ENCODE peak calls at places on chromosome 13, in nine cellular contexts. M is PC-9, C is sigmoid colon, R is lung, U is mammary epithelial cell, L is heart right ventricle, W is mucosa of descending colon, A is tibial artery, E is fibroblast of lung. B is an unnamed sample.

GRCh38 chr13:39349391-39349790 is 253.6 kb downstream of the LHFPL6 start:
- DNase-seq in M (no peak), C (no peak), R (no peak), U (no peak), L (no peak), W (no peak), A (no peak), E (no peak), B (no peak)

GRCh38 chr13:48414501-48414900 is 1.6 kb upstream of the LPAR6 start:
- DNase-seq in M (no peak), C (no peak), R (no peak), U (no peak), L (no peak), W (no peak), A (no peak), E (no peak), B (no peak)

GRCh38 chr13:33519561-33520479 is 234.3 kb upstream of the STARD13 start:
- DNase-seq in M (no peak), C (no peak), R (no peak), U (peak; percentile 69), L (no peak), W (no peak), A (no peak), E (peak; percentile 57), B (no peak)

GRCh38 chr13:94300401-94300800 is 179.1 kb downstream of the DCT start:
- DNase-seq in M (no peak), C (no peak), R (no peak), U (no peak), L (no peak), W (no peak), A (no peak), E (no peak), B (no peak)

GRCh38 chr13:42354246-42355117 is 82.5 kb downstream of the AKAP11 start:
- DNase-seq in M (no peak), C (no peak), R (no peak), U (peak; percentile 74), L (no peak), W (no peak), A (no peak), E (peak; percentile 79), B (no peak)

GRCh38 chr13:42066542-42066941 is 18.1 kb downstream of the DGKH start:
- DNase-seq in M (no peak), C (no peak), R (no peak), U (no peak), L (no peak), W (no peak), A (no peak), E (peak; percentile 80), B (no peak)

GRCh38 chr13:93224545-93224944 is 2.1 kb upstream of the GPC6 start:
- DNase-seq in M (peak; percentile 34), C (no peak), R (no peak), U (no peak), L (no peak), W (no peak), A (no peak), E (no peak), B (no peak)

GRCh38 chr13:91986771-91987515 is 588.5 kb downstream of the GPC5 start:
- DNase-seq in M (no peak), C (no peak), R (no peak), U (no peak), L (no peak), W (no peak), A (no peak), E (no peak), B (no peak)

GRCh38 chr13:97781891-97782305 is 171.6 kb upstream of the IPO5 start:
- DNase-seq in M (no peak), C (no peak), R (no peak), U (peak; percentile 59), L (no peak), W (no peak), A (peak; percentile 76), E (no peak), B (no peak)

GRCh38 chr13:51844862-51845573 is at the start of gene TMEM272:
- DNase-seq in M (no peak), C (no peak), R (peak; percentile 42), U (no peak), L (peak; percentile 31), W (peak; percentile 71), A (no peak), E (peak; percentile 30), B (peak; percentile 84)

GRCh38 chr13:30933334-30933681 is 852 bp downstream of the TEX26 start:
- DNase-seq in M (no peak), C (no peak), R (no peak), U (no peak), L (no peak), W (no peak), A (no peak), E (no peak), B (no peak)

GRCh38 chr13:30934803-30935202 is 2.3 kb downstream of the TEX26 start:
- DNase-seq in M (no peak), C (no peak), R (no peak), U (no peak), L (no peak), W (no peak), A (no peak), E (no peak), B (no peak)

GRCh38 chr13:30928971-30929370 is 3.5 kb upstream of the TEX26 start:
- DNase-seq in M (no peak), C (no peak), R (no peak), U (peak; percentile 30), L (no peak), W (no peak), A (no peak), E (no peak), B (no peak)

GRCh38 chr13:30934381-30934780 is 1.9 kb downstream of the TEX26 start:
- DNase-seq in M (no peak), C (no peak), R (no peak), U (no peak), L (no peak), W (no peak), A (no peak), E (no peak), B (no peak)

GRCh38 chr13:30932481-30933333 is at the start of gene TEX26:
- DNase-seq in M (no peak), C (no peak), R (no peak), U (no peak), L (peak; percentile 14), W (no peak), A (no peak), E (peak; percentile 30), B (no peak)
- TF ChIP-seq CTCF in M (no peak), C (no peak), R (no peak), U (no peak), L (no peak), W (no peak), A (no peak), E (no peak), B (no peak)

GRCh38 chr13:40987606-40988280 is 31.4 kb downstream of the ELF1 start:
- DNase-seq in M (no peak), C (no peak), R (no peak), U (no peak), L (no peak), W (no peak), A (no peak), E (peak; percentile 38), B (no peak)
- H3K4me1 ChIP-seq in M (peaks cover 8% of the 10 kb centered on the region), C (peaks cover 58% of the 10 kb centered on the region), R (peaks cover 18% of the 10 kb centered on the region), U (peaks cover 19% of the 10 kb centered on the region), L (peaks cover 63% of the 10 kb centered on the region), W (peaks cover 53% of the 10 kb centered on the region), A (no peaks in the 10 kb centered on the region), E (peaks cover 4% of the 10 kb centered on the region), B (peaks cover 32% of the 10 kb centered on the region)

GRCh38 chr13:20035130-20035529 is 76.6 kb downstream of the ZMYM2 start:
- DNase-seq in M (no peak), C (no peak), R (no peak), U (no peak), L (no peak), W (no peak), A (no peak), E (peak; percentile 12), B (no peak)
- TF ChIP-seq CTCF in M (peak; percentile 58), C (no peak), R (no peak), U (peak; percentile 15), L (no peak), W (no peak), A (no peak), E (no peak), B (no peak)

DNA sequence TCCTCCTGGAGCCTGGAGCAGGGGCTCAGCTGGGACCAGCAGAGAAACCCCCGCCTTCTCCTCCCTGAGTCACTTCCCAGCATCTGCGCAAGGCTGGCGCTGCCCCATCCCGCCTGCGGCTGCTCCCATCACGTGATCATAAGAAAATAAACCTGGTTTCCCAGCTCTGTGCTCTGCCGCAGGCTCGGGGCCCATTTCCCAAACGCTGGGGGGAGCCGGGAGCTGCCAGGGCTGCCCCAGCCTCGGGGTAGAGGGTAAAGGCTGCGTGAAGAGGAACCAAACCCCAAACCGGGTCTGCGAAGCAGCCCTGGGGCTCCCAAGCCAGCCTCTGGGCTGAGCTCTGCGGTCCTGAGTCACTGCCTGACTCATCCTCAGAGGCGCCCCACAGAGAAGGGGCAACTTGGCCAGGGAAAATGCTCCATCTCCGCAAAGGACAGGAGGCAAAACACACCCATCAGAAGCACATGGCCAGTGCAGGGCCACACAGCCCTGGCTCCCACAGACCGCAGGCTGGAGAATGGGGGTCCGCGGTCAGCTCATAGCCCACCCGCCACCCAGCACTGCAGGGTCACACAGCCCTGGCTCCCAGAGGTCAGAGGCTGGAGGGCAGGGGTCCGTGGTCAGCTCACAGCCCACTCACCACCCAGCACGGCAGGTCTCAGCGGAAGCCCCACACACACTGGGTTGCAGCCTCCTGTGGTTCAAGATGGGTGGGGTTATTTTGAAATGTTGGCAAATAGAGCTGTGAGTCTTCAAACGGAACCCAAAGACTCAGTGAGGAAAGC is 67.1 kb downstream of the RASA3 start:
- DNase-seq in M (peak; percentile 99), C (peak; percentile 96), R (peak; percentile 83), U (peak; percentile 98), L (peak; percentile 84), W (peak; percentile 76), A (peak; percentile 95), E (peak; percentile 99), B (peak; percentile 92)
- H3K4me1 ChIP-seq in M (peaks cover 61% of the 10 kb centered on the region), C (peaks cover 71% of the 10 kb centered on the region), R (peaks cover 3% of the 10 kb centered on the region), U (peaks cover 37% of the 10 kb centered on the region), L (peaks cover 48% of the 10 kb centered on the region), W (peaks cover 31% of the 10 kb centered on the region), A (peaks cover 12% of the 10 kb centered on the region), E (peaks cover 57% of the 10 kb centered on the region), B (peaks cover 87% of the 10 kb centered on the region)

DNA sequence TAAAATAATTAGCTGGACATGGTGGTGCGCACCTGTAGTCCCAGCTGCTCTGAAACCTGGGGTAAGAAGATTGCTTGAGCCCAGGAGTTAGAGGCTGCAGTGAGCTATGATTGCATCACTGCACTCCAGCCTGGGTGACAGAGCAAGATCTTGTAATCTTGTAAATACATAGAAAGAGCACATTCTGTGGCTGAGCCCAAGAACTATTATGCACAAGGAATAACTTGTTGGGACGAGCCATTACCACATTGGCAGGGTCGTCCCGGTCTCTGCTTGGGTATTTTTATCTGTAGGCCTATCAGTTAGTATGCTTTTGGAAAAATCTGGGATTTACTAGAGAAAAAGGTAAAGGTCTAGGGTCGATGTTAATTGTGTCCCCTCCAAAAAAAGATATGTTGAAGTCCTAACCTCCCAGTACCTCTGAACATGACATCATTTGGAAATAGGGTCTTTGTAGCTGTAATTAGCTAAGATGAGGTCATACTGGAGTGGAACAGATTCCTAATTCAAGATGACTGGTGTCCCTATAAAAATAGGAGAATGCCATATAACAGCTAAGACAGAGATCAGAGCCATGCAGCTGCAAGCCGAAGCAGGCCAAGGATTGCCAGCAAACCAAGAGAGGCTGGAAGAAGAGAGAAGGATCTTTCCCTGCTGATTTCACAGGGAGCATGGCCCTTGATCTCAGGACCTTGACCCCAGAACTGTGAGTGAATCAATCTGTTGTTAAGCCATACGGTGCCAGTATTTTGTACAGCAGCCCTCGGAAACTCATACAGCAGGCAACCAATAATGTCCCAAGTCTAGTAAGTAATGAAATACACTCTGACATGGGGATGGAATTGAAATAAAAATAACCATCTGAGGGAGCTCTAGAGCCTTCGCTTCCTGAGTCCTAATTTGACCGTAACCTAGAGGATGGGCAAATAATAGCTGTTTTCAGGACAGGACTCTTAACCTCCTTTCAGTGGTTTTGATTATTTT is 77.0 kb downstream of the TM9SF2 start:
- DNase-seq in M (no peak), C (no peak), R (no peak), U (no peak), L (no peak), W (no peak), A (no peak), E (peak; percentile 34), B (no peak)
- TF ChIP-seq CTCF in M (no peak), C (no peak), R (no peak), U (no peak), L (no peak), W (no peak), A (peak; percentile 40), E (peak; percentile 41), B (no peak)

B was measured in spleen.